ENCODE peak calls at places on chromosome 22, in five cellular contexts. One of them, this sample, is unnamed.

GRCh38 chr22:43862074-43862881 is at the start of gene SULT4A1:
- DNase-seq in body of pancreas: peak
- DNase-seq in A549: no peak
- DNase-seq in right lobe of liver: no peak
- DNase-seq in tibial nerve: no peak
- DNase-seq in this sample: no peak

GRCh38 chr22:44755956-44756361 is 3.6 kb downstream of the ARHGAP8 start:
- DNase-seq in body of pancreas: peak
- DNase-seq in A549: no peak
- DNase-seq in right lobe of liver: no peak
- DNase-seq in tibial nerve: no peak
- DNase-seq in this sample: peak

GRCh38 chr22:46425011-46425410 is 89.5 kb downstream of the TRMU start:
- DNase-seq in body of pancreas: no peak
- DNase-seq in A549: no peak
- DNase-seq in right lobe of liver: no peak
- DNase-seq in tibial nerve: no peak
- DNase-seq in this sample: no peak

GRCh38 chr22:50469377-50470305 is 5.2 kb downstream of the SBF1 start:
- DNase-seq in body of pancreas: peak
- DNase-seq in A549: no peak
- DNase-seq in right lobe of liver: no peak
- DNase-seq in tibial nerve: peak
- DNase-seq in this sample: peak

GRCh38 chr22:32204856-32205722 is at the start of gene RFPL2:
- DNase-seq in body of pancreas: peak
- DNase-seq in A549: peak
- DNase-seq in right lobe of liver: no peak
- DNase-seq in tibial nerve: no peak
- DNase-seq in this sample: peak

GRCh38 chr22:45425101-45425500 is 11.6 kb downstream of the RIBC2 start:
- DNase-seq in body of pancreas: no peak
- DNase-seq in A549: no peak
- DNase-seq in right lobe of liver: peak
- DNase-seq in tibial nerve: no peak
- DNase-seq in this sample: no peak

GRCh38 chr22:33274214-33274828 is 216.1 kb upstream of the SYN3 start:
- DNase-seq in body of pancreas: no peak
- DNase-seq in A549: peak
- DNase-seq in right lobe of liver: no peak
- DNase-seq in tibial nerve: peak
- DNase-seq in this sample: no peak

GRCh38 chr22:19122752-19123492 is 710 bp upstream of the DGCR2 start:
- DNase-seq in body of pancreas: peak
- DNase-seq in A549: no peak
- DNase-seq in right lobe of liver: no peak
- DNase-seq in tibial nerve: peak
- DNase-seq in this sample: peak

GRCh38 chr22:37019309-37020191 is at the start of the genes MPST and TST:
- DNase-seq in body of pancreas: peak
- DNase-seq in A549: peak
- DNase-seq in right lobe of liver: peak
- DNase-seq in tibial nerve: peak
- DNase-seq in this sample: peak
- TF ChIP-seq POLR2A in body of pancreas: peak
- TF ChIP-seq POLR2A in A549: peak
- TF ChIP-seq POLR2A in right lobe of liver: peak
- TF ChIP-seq POLR2A in tibial nerve: peak
- TF ChIP-seq POLR2A in this sample: no peak

GRCh38 chr22:21970037-21970799 is 12.4 kb downstream of the TOP3B start:
- DNase-seq in body of pancreas: no peak
- DNase-seq in A549: no peak
- DNase-seq in right lobe of liver: no peak
- DNase-seq in tibial nerve: no peak
- DNase-seq in this sample: peak
- TF ChIP-seq POLR2A in body of pancreas: no peak
- TF ChIP-seq POLR2A in A549: no peak
- TF ChIP-seq POLR2A in right lobe of liver: no peak
- TF ChIP-seq POLR2A in tibial nerve: no peak
- TF ChIP-seq POLR2A in this sample: no peak

DNA sequence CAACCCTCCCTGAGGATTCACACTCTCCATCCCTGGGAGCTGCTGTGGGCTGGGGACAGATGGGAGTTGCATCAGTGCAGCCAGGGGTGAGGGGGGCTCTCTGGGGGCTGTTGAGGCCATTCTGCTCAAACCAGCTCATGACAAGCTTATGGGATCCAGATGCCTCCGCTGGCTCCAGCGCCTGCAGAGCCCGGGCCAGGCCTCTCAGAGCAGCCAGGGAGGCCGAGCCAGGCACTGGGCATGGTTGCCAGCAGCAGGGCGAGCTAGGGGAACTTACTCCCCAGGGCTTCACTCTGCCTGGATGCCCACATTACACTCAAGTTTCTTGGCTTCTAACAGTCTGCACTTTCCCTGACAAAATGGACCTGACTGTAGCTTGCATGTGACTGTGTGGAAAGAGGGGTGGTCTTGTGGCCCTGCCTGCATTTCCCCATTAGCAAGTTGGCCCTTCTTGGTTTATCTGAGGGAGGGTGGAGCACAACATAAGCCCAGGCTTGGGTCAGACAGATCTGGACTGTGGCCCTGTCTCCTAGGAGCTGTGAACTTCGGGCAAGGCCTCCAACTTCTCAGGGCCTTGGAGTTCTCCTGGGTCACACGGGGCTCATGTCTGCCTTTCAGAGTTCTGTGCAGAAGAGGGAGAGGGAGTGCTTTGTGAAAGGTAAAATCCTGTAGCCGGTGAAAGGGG is 34.5 kb upstream of the CYB5R3 start:
- DNase-seq in body of pancreas: no peak
- DNase-seq in A549: no peak
- DNase-seq in right lobe of liver: no peak
- DNase-seq in tibial nerve: no peak
- DNase-seq in this sample: peak
- TF ChIP-seq POLR2A in body of pancreas: no peak
- TF ChIP-seq POLR2A in A549: no peak
- TF ChIP-seq POLR2A in right lobe of liver: no peak
- TF ChIP-seq POLR2A in tibial nerve: no peak
- TF ChIP-seq POLR2A in this sample: no peak

DNA sequence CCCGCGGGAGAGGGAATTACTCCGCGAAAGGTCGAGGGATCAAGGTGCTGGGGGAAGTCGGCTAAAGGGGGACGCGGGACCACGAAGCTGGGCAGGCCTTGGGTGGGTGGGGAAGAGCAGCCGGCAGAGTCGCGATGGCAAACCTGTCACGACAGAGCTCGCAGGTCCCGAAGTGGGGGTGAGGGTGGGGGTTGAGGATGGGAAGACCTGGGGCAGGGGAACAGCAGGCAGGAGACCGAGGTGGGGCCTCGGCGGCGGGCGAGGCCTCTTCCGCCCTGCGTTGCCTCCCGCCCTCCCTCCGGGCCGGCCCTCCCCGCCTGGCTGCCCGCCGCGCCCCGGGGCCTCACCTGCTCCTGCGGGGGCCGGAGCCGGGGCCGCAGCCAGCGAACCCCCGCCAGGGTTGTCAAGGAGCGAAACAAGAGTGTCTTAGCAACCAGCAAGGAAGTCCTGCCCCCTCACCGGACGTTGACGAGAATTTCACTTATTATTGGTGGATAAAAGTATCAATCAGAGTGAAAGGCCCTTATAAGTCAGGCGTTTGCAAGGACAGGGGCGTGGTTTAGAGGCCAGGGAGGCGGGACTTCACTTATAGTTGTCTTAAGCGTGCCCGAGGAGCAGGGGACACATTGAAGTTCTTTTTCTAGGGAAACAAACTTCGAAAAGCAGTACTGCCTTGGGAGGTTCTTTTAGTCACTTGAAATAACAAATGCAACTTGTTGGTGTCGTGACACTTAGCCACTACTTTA is at the start of gene DNAL4:
- DNase-seq in body of pancreas: peak
- DNase-seq in A549: peak
- DNase-seq in right lobe of liver: peak
- DNase-seq in tibial nerve: peak
- DNase-seq in this sample: peak
- TF ChIP-seq POLR2A in body of pancreas: peak
- TF ChIP-seq POLR2A in A549: no peak
- TF ChIP-seq POLR2A in right lobe of liver: peak
- TF ChIP-seq POLR2A in tibial nerve: peak
- TF ChIP-seq POLR2A in this sample: no peak

GRCh38 chr22:47564158-47564450 is 801.7 kb downstream of the TBC1D22A start:
- DNase-seq in body of pancreas: no peak
- DNase-seq in A549: no peak
- DNase-seq in right lobe of liver: no peak
- DNase-seq in tibial nerve: no peak
- DNase-seq in this sample: no peak
- TF ChIP-seq POLR2A in body of pancreas: no peak
- TF ChIP-seq POLR2A in A549: no peak
- TF ChIP-seq POLR2A in right lobe of liver: no peak
- TF ChIP-seq POLR2A in tibial nerve: no peak
- TF ChIP-seq POLR2A in this sample: no peak

GRCh38 chr22:29225422-29226090 is 19.9 kb downstream of the EMID1 start:
- DNase-seq in body of pancreas: peak
- DNase-seq in A549: no peak
- DNase-seq in right lobe of liver: no peak
- DNase-seq in tibial nerve: peak
- DNase-seq in this sample: peak
- TF ChIP-seq POLR2A in body of pancreas: no peak
- TF ChIP-seq POLR2A in A549: no peak
- TF ChIP-seq POLR2A in right lobe of liver: no peak
- TF ChIP-seq POLR2A in tibial nerve: no peak
- TF ChIP-seq POLR2A in this sample: no peak

GRCh38 chr22:38870312-38870741 is 1.7 kb downstream of the CBX6 start:
- DNase-seq in body of pancreas: peak
- DNase-seq in A549: peak
- DNase-seq in right lobe of liver: peak
- DNase-seq in tibial nerve: peak
- DNase-seq in this sample: no peak
- TF ChIP-seq POLR2A in body of pancreas: no peak
- TF ChIP-seq POLR2A in A549: no peak
- TF ChIP-seq POLR2A in right lobe of liver: no peak
- TF ChIP-seq POLR2A in tibial nerve: no peak
- TF ChIP-seq POLR2A in this sample: no peak

This sample was measured in upper lobe of left lung.